ENCODE peak calls at places on chromosomes 13 and 19, in four cellular contexts. U is foreskin fibroblast, P is AG04450, T is choroid plexus epithelial cell. C is an unnamed sample.

GRCh38 chr19:43984687-43985000 is 656 bp downstream of the ZNF155 start:
- DNase-seq in U (no peak), P (no peak), T (peak; percentile 11), C (no peak)

GRCh38 chr19:55370305-55370988 is at the start of gene IL11:
- DNase-seq in U (peak; percentile 66), P (no peak), T (no peak), C (no peak)

GRCh38 chr13:76903544-76904162 is 17.4 kb upstream of the KCTD12 start:
- DNase-seq in U (peak; percentile 62), P (peak; percentile 50), T (peak; percentile 93), C (peak; percentile 91)

GRCh38 chr19:41431426-41432386 is 4.5 kb upstream of the B3GNT8 start:
- DNase-seq in U (peak; percentile 50), P (no peak), T (peak; percentile 74), C (peak; percentile 52)

GRCh38 chr13:73040479-73040878 is 18.3 kb upstream of the KLF5 start:
- DNase-seq in U (no peak), P (no peak), T (no peak), C (no peak)

GRCh38 chr13:44576396-44577235 is 486 bp upstream of the TSC22D1 start:
- DNase-seq in U (no peak), P (no peak), T (no peak), C (peak; percentile 11)

GRCh38 chr19:9727644-9728043 is 40.9 kb downstream of the ZNF846 start:
- DNase-seq in U (no peak), P (no peak), T (no peak), C (peak; percentile 56)

GRCh38 chr13:59846845-59847620 is 316.7 kb downstream of the DIAPH3 start:
- DNase-seq in U (no peak), P (no peak), T (peak; percentile 33), C (no peak)

GRCh38 chr13:75783906-75784485 is 147.9 kb downstream of the LMO7 start:
- DNase-seq in U (no peak), P (no peak), T (no peak), C (no peak)

GRCh38 chr19:12886943-12887747 is at the start of gene KLF1:
- DNase-seq in U (no peak), P (no peak), T (no peak), C (no peak)

GRCh38 chr19:9943744-9944143 is 7.4 kb upstream of the OLFM2 start:
- DNase-seq in U (no peak), P (no peak), T (no peak), C (no peak)

DNA sequence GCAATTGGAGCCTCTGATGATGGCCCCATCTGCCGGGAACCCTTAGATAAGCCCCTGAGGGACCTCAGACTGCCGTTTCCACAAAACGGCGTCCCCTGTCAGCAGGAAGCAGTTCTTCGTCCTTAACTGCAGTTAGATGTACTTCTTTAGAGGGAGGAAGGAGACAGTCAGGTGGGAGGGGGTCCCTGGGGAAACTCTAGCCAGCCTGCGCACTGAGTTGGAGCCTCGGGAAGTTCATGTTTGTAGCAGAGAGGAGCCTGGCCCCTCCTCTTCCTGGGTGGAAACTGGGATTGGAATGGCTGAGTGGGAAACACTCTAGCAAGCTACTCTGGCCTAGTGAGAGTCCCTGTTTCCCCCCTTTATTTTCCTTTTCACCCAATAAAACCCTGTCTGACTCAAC is 612.4 kb downstream of the PCDH9 start:
- DNase-seq in U (no peak), P (no peak), T (no peak), C (no peak)
- H3K4me3 ChIP-seq in U (no peak overlapping the region), P (no peak overlapping the region), T (no peak overlapping the region), C (no peak overlapping the region)

DNA sequence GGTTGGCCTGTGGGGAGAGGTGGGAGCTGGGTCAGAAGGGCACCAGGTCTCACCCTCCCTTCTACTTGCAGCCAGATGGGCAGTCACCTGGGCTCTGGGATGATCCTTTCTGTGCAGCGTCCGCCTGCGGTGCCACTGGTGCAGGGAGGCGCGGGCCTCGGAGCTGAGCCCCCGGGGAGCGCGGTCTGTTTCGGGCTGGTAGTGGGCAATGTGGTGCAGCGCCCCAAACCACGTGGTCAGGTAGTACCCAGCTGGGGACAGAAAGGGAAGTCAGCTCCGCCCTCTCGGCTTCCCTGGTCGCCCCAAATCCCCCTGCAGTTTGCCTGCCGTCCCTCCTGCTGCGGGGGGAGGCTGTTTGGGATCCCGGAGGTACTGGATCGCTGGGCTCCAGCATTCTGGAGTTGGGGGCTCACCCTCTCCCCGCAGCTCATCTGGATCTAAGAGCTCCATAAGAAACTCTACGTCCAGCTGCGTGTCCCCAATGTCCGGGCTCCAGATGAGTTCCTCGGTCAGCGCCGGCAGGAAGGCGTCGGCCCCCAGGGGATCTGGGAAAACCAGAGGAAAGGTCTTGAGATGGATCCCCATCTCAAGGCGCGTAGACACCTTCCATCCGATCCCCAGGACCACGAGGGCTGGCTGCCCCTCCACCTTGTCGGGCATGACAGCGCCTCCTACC is 8.8 kb downstream of the RINL start:
- DNase-seq in U (no peak), P (no peak), T (no peak), C (no peak)
- H3K4me3 ChIP-seq in U (peak overlapping the region; percentile 58), P (peak overlapping the region; percentile 61), T (peak overlapping the region; percentile 54), C (peak overlapping the region; percentile 49)

GRCh38 chr19:35775046-35775297 is 392 bp upstream of the ARHGAP33 start:
- DNase-seq in U (no peak), P (no peak), T (no peak), C (no peak)
- H3K4me3 ChIP-seq in U (peak overlapping the region; percentile 66), P (peak overlapping the region; percentile 43), T (no peak overlapping the region), C (peak overlapping the region; percentile 31)

GRCh38 chr19:16327501-16327900 is 2.9 kb downstream of the KLF2 start:
- DNase-seq in U (no peak), P (no peak), T (no peak), C (peak; percentile 40)
- H3K4me3 ChIP-seq in U (no peak overlapping the region), P (no peak overlapping the region), T (peak overlapping the region; percentile 2), C (peak overlapping the region; percentile 89)

GRCh38 chr19:11361037-11361770 is 6.0 kb downstream of the PLPPR2 start:
- DNase-seq in U (no peak), P (no peak), T (no peak), C (no peak)
- H3K4me3 ChIP-seq in U (no peak overlapping the region), P (no peak overlapping the region), T (no peak overlapping the region), C (no peak overlapping the region)

DNA sequence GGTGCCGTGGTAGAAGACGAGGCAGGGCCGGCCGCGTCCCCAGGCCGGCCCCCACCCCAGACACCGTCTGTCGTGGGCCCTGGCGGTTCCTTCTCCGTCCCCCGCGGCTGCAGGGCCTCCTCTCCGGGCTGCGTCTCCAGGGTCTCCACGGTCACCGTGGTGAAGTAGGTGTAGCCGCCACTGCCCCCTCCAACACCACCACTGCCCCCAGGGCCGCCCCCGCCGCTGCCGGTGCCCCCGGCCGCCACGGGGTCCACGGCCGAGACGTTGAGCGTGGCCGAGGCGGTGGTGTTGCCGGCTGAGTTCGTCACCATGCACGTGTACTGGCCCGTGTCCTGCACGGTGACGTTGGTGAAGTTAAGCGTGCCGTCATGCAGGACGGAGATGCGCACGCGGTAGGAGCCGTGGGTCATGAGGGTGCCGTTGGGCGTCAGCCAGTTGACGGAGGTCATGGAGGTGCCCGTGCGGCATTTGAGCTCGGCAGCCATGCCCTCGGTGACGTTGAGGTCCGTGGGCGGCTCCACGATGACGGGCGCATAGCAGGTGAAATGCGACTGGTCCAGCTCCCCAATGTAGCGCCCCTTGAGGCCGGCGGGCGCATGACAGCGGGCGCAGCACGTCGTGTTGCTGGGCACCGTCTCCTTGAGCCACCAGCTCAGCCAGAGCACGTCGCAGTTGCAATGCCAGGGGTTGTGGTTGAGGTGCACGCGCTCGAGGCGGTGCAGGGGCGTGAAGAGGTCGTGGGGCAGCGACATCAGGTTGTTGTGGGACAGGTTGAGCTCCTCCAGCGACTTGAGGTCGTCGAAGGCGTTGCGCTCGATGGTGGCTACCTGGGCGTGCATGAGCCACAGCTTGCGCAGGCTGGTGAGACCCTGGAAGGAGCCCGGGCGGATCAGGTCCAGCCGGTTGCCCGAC is 4.6 kb upstream of the ASPDH start:
- DNase-seq in U (no peak), P (no peak), T (no peak), C (no peak)
- H3K4me3 ChIP-seq in U (no peak overlapping the region), P (no peak overlapping the region), T (no peak overlapping the region), C (no peak overlapping the region)

DNA sequence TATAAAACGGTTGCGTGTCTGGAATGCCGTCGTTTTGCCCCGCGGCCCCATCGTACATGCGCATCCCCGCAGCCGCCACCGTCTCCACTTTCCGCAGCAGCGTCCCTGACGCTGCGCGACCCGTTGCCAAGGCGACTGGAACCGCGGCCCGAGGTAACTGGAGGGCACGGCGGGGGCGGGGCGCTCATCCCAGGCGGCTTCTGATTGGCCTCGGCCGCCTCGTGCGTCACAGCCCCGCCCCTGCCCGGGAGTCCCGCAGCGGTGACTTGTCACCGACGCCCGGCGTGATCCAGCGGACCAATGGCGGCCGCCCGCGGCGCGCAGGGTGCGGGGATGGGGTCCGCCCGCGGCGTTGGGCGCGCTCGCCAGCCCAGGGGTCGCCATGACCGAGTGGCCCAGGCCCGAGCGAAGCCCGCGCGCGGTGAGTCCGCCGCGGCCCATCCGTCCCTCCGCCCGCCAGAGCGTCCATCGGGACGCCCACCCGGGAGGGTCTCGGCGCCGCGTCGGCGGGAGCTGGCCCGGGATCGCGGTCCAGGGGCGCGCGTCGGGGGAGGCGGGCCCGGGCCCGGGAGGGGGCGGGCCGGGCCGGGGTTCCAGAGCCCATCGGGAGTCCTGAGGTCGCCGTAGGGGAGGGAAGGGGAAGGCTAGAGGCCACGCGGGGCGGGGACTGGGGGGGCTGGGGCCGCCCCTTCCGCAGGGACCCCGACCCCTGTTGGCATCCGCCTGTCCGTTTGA is at the start of gene ZSCAN1:
- DNase-seq in U (peak; percentile 86), P (no peak), T (peak; percentile 58), C (peak; percentile 49)
- H3K4me3 ChIP-seq in U (peak within 1 kb of the TSS; percentile 48), P (peak within 1 kb of the TSS; percentile 27), T (peak within 1 kb of the TSS; percentile 38), C (peak within 1 kb of the TSS; percentile 10)

C was measured in fibroblast of pulmonary artery.